ENCODE peak calls at places on chromosome 17, in ten cellular contexts. O is GM23248, G is uterus, P is ovary, M is H1, E is HAP-1, V is stomach, B is Panc1, W is cardiac muscle cell, U is adrenal gland. D is an unnamed sample. For H3K9me3, the result is how much of the 10 kb centered on the place peaks cover.

GRCh38 chr17:45341389-45342158 is 24.8 kb upstream of the MAP3K14 start:
- DNase-seq in V (no peak), E (no peak), W (peak), U (peak), P (no peak), O (peak), B (no peak), G (peak), M (peak), D (no peak)

GRCh38 chr17:58409432-58409831 is 7.9 kb downstream of the RNF43 start:
- DNase-seq in P (no peak), V (no peak), M (no peak), U (no peak), E (no peak), B (no peak), O (no peak), G (no peak), W (no peak), D (no peak)

GRCh38 chr17:56351675-56352074 is 198.4 kb downstream of the ANKFN1 start:
- DNase-seq in V (no peak), B (no peak), E (no peak), G (no peak), U (no peak), M (no peak), O (no peak), P (no peak), W (no peak), D (no peak)

GRCh38 chr17:11459780-11460426 is 138.4 kb upstream of the DNAH9 start:
- DNase-seq in B (no peak), O (no peak), E (no peak), G (peak), U (no peak), W (no peak), M (no peak), V (no peak), P (no peak), D (no peak)

GRCh38 chr17:45143767-45144198 is 4.5 kb upstream of the HEXIM1 start:
- DNase-seq in M (no peak), V (peak), P (peak), W (peak), U (peak), G (peak), E (no peak), O (peak), B (no peak), D (no peak)

GRCh38 chr17:74297941-74298340 is 23.9 kb downstream of the DNAI2 start:
- DNase-seq in G (no peak), V (no peak), O (peak), E (no peak), P (no peak), U (peak), M (no peak), W (no peak), B (no peak), D (no peak)

GRCh38 chr17:64125937-64126336 is 4.0 kb downstream of the ERN1 start:
- DNase-seq in V (no peak), U (no peak), E (no peak), M (no peak), W (no peak), B (no peak), O (peak), G (no peak), P (no peak), D (no peak)

GRCh38 chr17:42276359-42276608 is at the start of gene STAT5B:
- DNase-seq in V (peak), W (peak), M (peak), U (peak), O (peak), E (peak), P (peak), G (peak), B (no peak), D (peak)

GRCh38 chr17:11986939-11987329 is 10.3 kb downstream of the ZNF18 start:
- DNase-seq in E (peak), M (no peak), W (peak), B (peak), G (no peak), V (no peak), O (peak), U (no peak), P (no peak), D (no peak)

GRCh38 chr17:50872710-50873424 is 6.7 kb upstream of the TOB1 start:
- DNase-seq in E (no peak), P (no peak), B (no peak), W (peak), V (peak), M (no peak), O (peak), G (no peak), U (peak), D (peak)

GRCh38 chr17:67047382-67047781 is 3.0 kb downstream of the CACNG1 start:
- DNase-seq in P (no peak), G (no peak), B (no peak), V (no peak), W (no peak), M (no peak), E (no peak), O (no peak), U (no peak), D (no peak)

GRCh38 chr17:66841328-66841727 is 6.4 kb downstream of the CACNG5 start:
- DNase-seq in G (no peak), E (no peak), V (no peak), P (no peak), B (no peak), W (no peak), O (no peak), M (no peak), U (no peak), D (no peak)

GRCh38 chr17:81865733-81866439 is 5.3 kb downstream of the ARHGDIA start:
- DNase-seq in G (no peak), B (no peak), O (peak), W (peak), P (peak), V (peak), E (no peak), M (no peak), U (no peak), D (no peak)

GRCh38 chr17:41772586-41773189 is 13.8 kb downstream of the JUP start:
- DNase-seq in M (no peak), O (no peak), G (no peak), U (no peak), P (no peak), B (no peak), V (no peak), W (no peak), E (no peak), D (no peak)

GRCh38 chr17:74825003-74825627 is 34.6 kb downstream of the GRIN2C start:
- DNase-seq in E (no peak), O (no peak), P (no peak), W (no peak), U (no peak), G (no peak), V (no peak), M (no peak), B (no peak), D (no peak)

GRCh38 chr17:83200231-83200699 is 120.9 kb downstream of the METRNL start:
- DNase-seq in P (no peak), E (no peak), W (no peak), V (peak), O (peak), B (no peak), M (no peak), U (peak), G (peak), D (peak)

GRCh38 chr17:83199500-83200201 is 120.2 kb downstream of the METRNL start:
- DNase-seq in P (no peak), W (no peak), U (peak), M (no peak), O (peak), B (no peak), E (no peak), G (peak), V (peak), D (no peak)

GRCh38 chr17:83200746-83201145 is 121.3 kb downstream of the METRNL start:
- DNase-seq in M (no peak), O (peak), U (peak), E (no peak), B (no peak), G (no peak), P (no peak), V (no peak), W (no peak), D (peak)

GRCh38 chr17:83202002-83203000 is 122.9 kb downstream of the METRNL start:
- DNase-seq in M (peak), P (peak), G (no peak), V (peak), B (no peak), O (peak), U (peak), E (no peak), W (no peak), D (peak)

GRCh38 chr17:83201206-83202001 is 122.0 kb downstream of the METRNL start:
- DNase-seq in P (no peak), E (no peak), B (no peak), U (no peak), M (no peak), G (no peak), W (no peak), V (peak), O (peak), D (peak)
- H3K9me3 ChIP-seq in P (under half), E (under half), B (under half), U (under half), M (half or more), G (under half), W (under half), V (under half), O (under half), D (under half)

GRCh38 chr17:28076138-28076537 is 33.7 kb downstream of the NLK start:
- DNase-seq in E (no peak), V (no peak), W (no peak), O (no peak), P (no peak), M (no peak), B (no peak), G (no peak), U (no peak), D (no peak)
- H3K9me3 ChIP-seq in E (under half), V (under half), W (under half), O (under half), P (under half), M (under half), B (under half), G (under half), U (under half), D (under half)

GRCh38 chr17:69857412-69857835 is 217.6 kb upstream of the KCNJ16 start:
- DNase-seq in O (peak), P (no peak), V (no peak), U (no peak), W (peak), B (peak), E (no peak), G (no peak), M (no peak), D (no peak)
- H3K9me3 ChIP-seq in O (under half), P (under half), V (under half), U (under half), W (under half), B (under half), E (under half), G (under half), M (under half), D (under half)

DNA sequence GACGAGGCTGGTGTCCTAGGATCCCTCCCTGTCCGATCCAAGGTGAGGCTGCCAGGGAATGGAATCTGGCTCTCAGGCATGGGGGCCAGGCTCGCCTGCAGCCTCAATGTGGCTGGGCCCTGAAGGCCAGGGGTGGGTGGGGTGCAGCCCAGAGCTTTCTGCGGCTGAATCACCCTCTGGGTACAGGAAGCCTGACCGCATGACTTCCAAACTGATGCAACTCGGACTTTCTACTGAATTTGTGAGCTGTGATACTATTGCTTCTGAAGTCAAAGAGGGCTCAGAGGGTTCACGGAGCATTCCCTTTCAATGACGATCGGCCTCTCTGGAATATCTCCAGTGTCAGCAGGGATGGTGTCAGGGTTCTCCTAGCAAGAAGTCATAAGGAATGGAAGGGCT is 123.7 kb downstream of the METRNL start:
- DNase-seq in B (no peak), V (peak), O (peak), E (no peak), M (no peak), P (peak), U (peak), G (peak), W (peak), D (peak)
- H3K9me3 ChIP-seq in B (under half), V (under half), O (under half), E (under half), M (half or more), P (under half), U (under half), G (under half), W (under half), D (under half)

DNA sequence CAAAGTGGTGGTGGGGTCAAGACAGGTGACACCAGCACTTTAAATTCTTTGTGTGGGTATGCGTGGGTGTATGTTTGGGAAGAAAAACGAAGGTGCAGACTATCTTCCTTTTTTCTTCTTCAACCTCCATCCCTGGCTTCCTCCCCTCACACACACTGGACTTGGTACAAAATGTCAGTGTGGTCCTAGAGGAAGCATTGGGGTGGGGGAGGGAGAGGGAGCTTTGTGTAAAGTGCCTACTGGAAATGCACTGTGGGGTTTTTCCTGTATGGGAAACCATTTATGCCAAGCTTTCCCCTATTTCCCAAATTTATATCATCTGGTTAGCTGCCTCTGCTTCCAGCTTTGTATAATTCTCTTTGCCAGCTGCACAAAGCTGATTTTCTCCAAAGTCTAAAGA is 44.4 kb downstream of the SLFN12L start:
- DNase-seq in E (no peak), V (no peak), G (no peak), M (no peak), W (no peak), P (no peak), O (no peak), U (no peak), B (no peak), D (no peak)
- H3K9me3 ChIP-seq in E (under half), V (under half), G (under half), M (under half), W (under half), P (under half), O (under half), U (under half), B (under half), D (under half)

GRCh38 chr17:22492331-22492730 is 800.0 kb downstream of the KCNJ18 start:
- DNase-seq in E (no peak), B (no peak), P (no peak), O (no peak), G (no peak), V (no peak), W (no peak), M (no peak), U (no peak), D (no peak)
- H3K9me3 ChIP-seq in E (under half), B (under half), P (under half), O (under half), G (under half), V (under half), W (under half), M (under half), U (under half), D (under half)

DNA sequence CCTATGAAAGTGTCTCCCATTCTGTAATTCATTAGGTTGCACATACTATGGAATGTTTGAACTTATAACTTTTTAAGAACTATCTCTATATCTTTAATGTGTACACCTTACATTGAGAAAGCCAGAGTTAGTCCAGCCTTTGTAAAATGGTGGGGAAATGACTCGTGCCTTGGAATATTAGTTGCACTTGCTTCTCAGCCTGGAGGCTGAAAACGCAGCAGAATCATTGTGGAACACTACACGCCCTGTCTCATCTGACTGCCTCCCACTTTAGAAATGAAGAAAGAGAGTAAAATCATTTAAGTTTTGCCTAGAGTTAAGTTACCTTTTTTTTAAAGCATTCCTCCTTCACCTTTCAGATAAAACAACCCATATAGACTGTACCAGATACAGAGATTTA is 90.7 kb upstream of the WSB1 start:
- DNase-seq in B (no peak), G (no peak), O (no peak), P (no peak), U (no peak), E (no peak), W (no peak), M (no peak), V (no peak), D (no peak)
- H3K9me3 ChIP-seq in B (under half), G (under half), O (under half), P (under half), U (under half), E (under half), W (under half), M (under half), V (under half), D (under half)

D was measured in T-helper 17 cell.